ENCODE peak calls at places on chromosomes 16 and 17, in six cellular contexts. R is IMR-90, D is H9, L is H1, A is neuronal stem cell, N is mesenchymal stem cell. H is an unnamed sample.

GRCh38 chr17:29155966-29156338 is 24.2 kb downstream of the MYO18A start:
- DNase-seq in N (peak), L (no peak), A (no peak), R (peak), D (peak), H (peak)

GRCh38 chr16:56697456-56698155 is 15.3 kb downstream of the MT1X start:
- DNase-seq in A (no peak), D (no peak), N (no peak), R (no peak), L (no peak), H (peak)

GRCh38 chr16:78108451-78108850 is 9.0 kb downstream of the WWOX start:
- DNase-seq in N (no peak), R (no peak), A (no peak), D (no peak), L (no peak), H (no peak)

GRCh38 chr17:30200086-30200485 is 35.4 kb downstream of the SLC6A4 start:
- DNase-seq in R (no peak), N (no peak), A (no peak), D (no peak), L (no peak), H (no peak)

GRCh38 chr16:6012716-6013115 is 915.1 kb upstream of the EEF2KMT start:
- DNase-seq in A (no peak), N (no peak), L (no peak), R (no peak), D (no peak), H (no peak)

GRCh38 chr17:15261818-15262290 is 3.3 kb downstream of the PMP22 start:
- DNase-seq in D (peak), R (no peak), L (no peak), A (no peak), N (peak), H (no peak)

GRCh38 chr17:55962931-55963378 is 190.3 kb upstream of the ANKFN1 start:
- DNase-seq in D (no peak), L (no peak), A (no peak), N (no peak), R (no peak), H (peak)

GRCh38 chr16:50910698-50911025 is 168.8 kb downstream of the CYLD start:
- DNase-seq in N (no peak), L (no peak), R (no peak), D (no peak), A (no peak), H (no peak)

GRCh38 chr17:50056961-50057330 is 1.0 kb downstream of the ITGA3 start:
- DNase-seq in R (peak), L (no peak), A (no peak), D (peak), N (peak), H (peak)

GRCh38 chr17:3828151-3828851 is 17.7 kb downstream of the NCBP3 start:
- DNase-seq in L (no peak), N (peak), R (peak), D (no peak), A (no peak), H (no peak)

GRCh38 chr16:81094771-81095251 is 1.4 kb downstream of the GCSH start:
- DNase-seq in L (no peak), D (no peak), A (no peak), N (peak), R (peak), H (peak)

GRCh38 chr17:10518271-10519037 is at the start of gene MYH1:
- DNase-seq in A (no peak), R (no peak), D (no peak), N (no peak), L (no peak), H (peak)

GRCh38 chr17:3558603-3559269 is 1.1 kb upstream of the TRPV3 start:
- DNase-seq in A (no peak), R (peak), N (peak), D (peak), L (no peak), H (peak)

GRCh38 chr16:56964243-56965148 is 2.7 kb downstream of the CETP start:
- DNase-seq in A (peak), R (peak), L (peak), N (peak), D (peak), H (peak)

GRCh38 chr16:69727916-69728270 is 1.5 kb upstream of the NQO1 start:
- DNase-seq in R (no peak), A (no peak), D (no peak), L (no peak), N (no peak), H (no peak)

GRCh38 chr16:69726313-69727060 is at the start of gene NQO1:
- DNase-seq in L (peak), R (peak), D (peak), A (peak), N (peak), H (peak)

GRCh38 chr16:69724981-69725479 is 1.3 kb downstream of the NQO1 start:
- DNase-seq in L (no peak), R (no peak), N (peak), D (no peak), A (no peak), H (no peak)

GRCh38 chr16:69724414-69724873 is 1.9 kb downstream of the NQO1 start:
- DNase-seq in A (no peak), D (no peak), R (no peak), L (no peak), N (no peak), H (no peak)

GRCh38 chr16:69725480-69726312 is 664 bp downstream of the NQO1 start:
- DNase-seq in A (no peak), D (peak), L (no peak), N (no peak), R (no peak), H (no peak)
- H3K23ac ChIP-seq in A (peak), D (no peak), L (no peak), N (no peak), R (peak), H (no peak)

GRCh38 chr17:61698244-61698643 is 107.2 kb upstream of the NACA2 start:
- DNase-seq in R (no peak), D (no peak), N (no peak), A (no peak), L (no peak), H (no peak)

GRCh38 chr17:61699032-61699431 is 108.0 kb upstream of the NACA2 start:
- DNase-seq in A (no peak), R (no peak), L (no peak), D (no peak), N (no peak), H (no peak)

GRCh38 chr17:61695779-61696337 is 104.8 kb upstream of the NACA2 start:
- DNase-seq in L (no peak), R (no peak), A (no peak), N (no peak), D (no peak), H (no peak)

GRCh38 chr17:61689610-61690180 is 98.7 kb upstream of the NACA2 start:
- DNase-seq in L (no peak), R (peak), D (no peak), A (no peak), N (peak), H (no peak)

GRCh38 chr17:61694095-61694494 is 103.1 kb upstream of the NACA2 start:
- DNase-seq in A (no peak), L (no peak), R (no peak), N (no peak), D (no peak), H (no peak)
- H4K91ac ChIP-seq in A (no peak), L (no peak), R (no peak), N (no peak), D (no peak), H (no peak)

DNA sequence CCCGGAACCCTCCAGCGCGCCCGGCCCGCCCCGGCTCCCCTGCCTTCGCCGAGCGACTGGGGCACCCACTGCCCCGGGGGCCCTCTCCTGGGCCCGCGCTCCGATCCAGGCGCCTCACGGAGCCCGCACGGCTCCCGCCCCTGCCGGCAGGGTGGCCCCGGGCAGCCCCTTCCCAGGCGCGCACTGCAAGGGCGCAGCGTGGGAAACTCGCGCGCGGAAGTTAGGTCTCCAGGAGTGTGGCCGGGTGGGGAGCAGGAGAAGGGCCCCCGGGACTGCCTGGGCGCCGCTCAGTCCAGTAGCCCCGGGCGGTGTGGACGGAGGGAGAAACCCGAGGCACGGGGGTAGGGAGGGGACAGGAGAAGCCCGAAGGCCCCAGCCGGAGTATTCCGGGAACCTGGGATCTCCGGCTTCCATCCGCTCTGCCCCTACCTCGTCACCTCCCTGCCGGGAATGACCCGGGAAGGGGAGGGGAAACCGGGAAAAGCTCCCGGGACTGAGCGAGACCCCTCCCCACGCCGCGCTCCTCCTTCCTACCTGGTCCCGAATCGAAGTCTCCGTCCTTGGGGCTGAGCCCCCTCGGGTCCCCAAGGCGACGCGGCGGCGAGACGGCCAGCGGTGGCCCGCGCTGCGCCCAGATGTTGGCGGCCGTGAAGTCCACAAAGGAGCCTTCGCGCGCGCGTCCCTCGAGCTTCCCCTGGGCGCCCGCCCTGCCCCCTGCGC is 501 bp downstream of the SOCS3 start:
- DNase-seq in N (no peak), D (peak), R (no peak), L (no peak), A (no peak), H (peak)
- H3K23ac ChIP-seq in N (peak), D (no peak), R (peak), L (no peak), A (peak), H (no peak)

GRCh38 chr16:67108931-67109406 is 772 bp upstream of the PHAF1 start:
- DNase-seq in A (no peak), L (no peak), N (no peak), D (no peak), R (no peak), H (no peak)
- H4K91ac ChIP-seq in A (no peak), L (no peak), N (peak), D (no peak), R (peak), H (peak)

GRCh38 chr17:4950075-4950756 is 703 bp upstream of the ENO3 start:
- DNase-seq in D (peak), A (no peak), R (no peak), N (no peak), L (no peak), H (peak)

GRCh38 chr17:4948997-4949320 is 629 bp upstream of the PFN1 start:
- DNase-seq in N (peak), L (no peak), R (peak), D (peak), A (peak), H (peak)

GRCh38 chr17:4948166-4948996 is at the start of gene PFN1:
- DNase-seq in A (peak), N (peak), L (no peak), R (peak), D (peak), H (peak)

GRCh38 chr17:4950757-4951204 is at the start of gene ENO3:
- DNase-seq in R (no peak), L (no peak), A (peak), N (no peak), D (peak), H (no peak)

GRCh38 chr17:4949321-4950074 is 1.2 kb upstream of the PFN1 start:
- DNase-seq in N (peak), D (peak), L (no peak), A (peak), R (peak), H (peak)
- H3K23ac ChIP-seq in N (no peak), D (no peak), L (no peak), A (peak), R (peak), H (no peak)

GRCh38 chr17:7834554-7834890 is 505 bp downstream of the KDM6B start:
- DNase-seq in A (peak), R (no peak), D (peak), L (no peak), N (peak), H (peak)
- H4K91ac ChIP-seq in A (no peak), R (peak), D (no peak), L (no peak), N (no peak), H (peak)

GRCh38 chr17:62618647-62619412 is 8.6 kb upstream of the MRC2 start:
- DNase-seq in R (no peak), N (no peak), D (no peak), L (no peak), A (no peak), H (no peak)
- H3K23ac ChIP-seq in R (no peak), N (no peak), D (no peak), L (no peak), A (no peak), H (no peak)

GRCh38 chr16:55146939-55147338 is 177.1 kb upstream of the IRX6 start:
- DNase-seq in D (no peak), R (no peak), L (no peak), N (no peak), A (no peak), H (no peak)
- H4K91ac ChIP-seq in D (no peak), R (no peak), L (no peak), N (no peak), A (no peak), H (no peak)

H was measured in trophoblast cell.